ENCODE peak calls at places on chromosomes 11 and 22, in ten cellular contexts. M is CD4-positive, alpha-beta memory T cell; T is fibroblast of lung; C is left ventricle myocardium superior; S is stimulated activated CD4-positive, alpha-beta T cell treated with anti-CD3 and anti-CD28 coated beads, Interleukin-4, amount 100 ng/mL, for 4 hours; U is breast epithelium; D is iPS-NIHi11; B is amniotic epithelial cell; G is pancreas; P is HEK293T. L is an unnamed sample.
A peak's percentile ranks its signal among the peaks of the same experiment; 100 is the strongest.

GRCh38 chr11:1943576-1943975 is 3.6 kb upstream of the MRPL23 start:
- DNase-seq in P (no peak), M (no peak), U (no peak), T (no peak), G (peak; percentile 9), B (no peak), D (no peak), S (no peak), C (peak; percentile 19), L (no peak)

GRCh38 chr11:68002943-68003845 is 703 bp downstream of the UNC93B1 start:
- DNase-seq in S (peak; percentile 62), M (peak; percentile 61), B (no peak), T (no peak), U (no peak), G (peak; percentile 61), P (peak; percentile 28), C (peak; percentile 68), D (peak; percentile 68), L (no peak)

GRCh38 chr22:19036229-19036522 is 86.0 kb downstream of the DGCR2 start:
- DNase-seq in C (no peak), G (no peak), S (no peak), M (no peak), U (no peak), D (no peak), T (no peak), B (no peak), P (no peak), L (no peak)

GRCh38 chr11:22674470-22675426 is 8.3 kb downstream of the GAS2 start:
- DNase-seq in D (no peak), U (no peak), G (peak; percentile 54), T (no peak), B (no peak), S (no peak), P (no peak), M (no peak), C (no peak), L (no peak)

GRCh38 chr11:19421134-19421533 is 180.4 kb upstream of the E2F8 start:
- DNase-seq in S (no peak), T (no peak), C (no peak), B (no peak), D (no peak), M (no peak), P (no peak), G (no peak), U (no peak), L (no peak)

GRCh38 chr11:75195164-75195962 is 44.5 kb downstream of the SLCO2B1 start:
- DNase-seq in S (no peak), P (no peak), C (peak; percentile 87), D (no peak), G (no peak), U (no peak), M (no peak), T (no peak), B (no peak), L (no peak)

GRCh38 chr22:26362471-26362870 is 66.6 kb upstream of the ASPHD2 start:
- DNase-seq in S (no peak), T (no peak), D (no peak), P (no peak), C (no peak), M (no peak), G (no peak), U (no peak), B (peak; percentile 37), L (no peak)

GRCh38 chr22:17920145-17920605 is 104.2 kb downstream of the MICAL3 start:
- DNase-seq in G (no peak), U (no peak), M (no peak), B (peak; percentile 46), P (peak; percentile 38), C (peak; percentile 83), D (peak; percentile 39), T (peak; percentile 52), S (no peak), L (peak; percentile 83)

GRCh38 chr22:19635644-19636043 is 78.7 kb upstream of the SEPTIN5 start:
- DNase-seq in D (no peak), C (no peak), T (no peak), P (no peak), U (no peak), M (no peak), S (no peak), G (no peak), B (no peak), L (no peak)

GRCh38 chr11:69353696-69354544 is 60.0 kb downstream of the MYEOV start:
- DNase-seq in M (no peak), D (no peak), U (no peak), B (no peak), P (no peak), C (no peak), G (no peak), T (no peak), S (no peak), L (peak; percentile 49)

GRCh38 chr11:86486261-86487030 is 111.8 kb downstream of the CCDC81 start:
- DNase-seq in G (no peak), B (no peak), D (no peak), U (no peak), S (peak; percentile 8), P (no peak), T (no peak), C (peak; percentile 45), M (no peak), L (peak; percentile 12)

GRCh38 chr22:37197451-37198289 is 9.6 kb upstream of the C1QTNF6 start:
- DNase-seq in P (no peak), S (no peak), B (peak; percentile 66), G (peak; percentile 79), U (peak; percentile 76), D (no peak), T (no peak), M (no peak), C (peak; percentile 51), L (peak; percentile 95)

GRCh38 chr22:49934144-49934890 is 15.9 kb downstream of the CRELD2 start:
- DNase-seq in S (peak; percentile 34), U (peak; percentile 78), C (peak; percentile 84), G (peak; percentile 79), M (peak; percentile 33), P (no peak), T (peak; percentile 47), B (peak; percentile 78), D (no peak), L (no peak)

GRCh38 chr11:57763568-57763967 is 2.0 kb downstream of the CTNND1 start:
- DNase-seq in U (no peak), S (no peak), T (peak; percentile 45), M (no peak), G (no peak), P (peak; percentile 33), D (peak; percentile 48), B (peak; percentile 55), C (no peak), L (peak; percentile 58)

GRCh38 chr11:1574256-1575242 is 2.5 kb upstream of the DUSP8 start:
- DNase-seq in G (peak; percentile 76), S (peak; percentile 44), T (peak; percentile 49), C (peak; percentile 82), U (no peak), M (peak; percentile 69), D (peak; percentile 91), B (peak; percentile 12), P (peak; percentile 80), L (peak; percentile 70)

GRCh38 chr11:107307991-107308390 is 149.6 kb downstream of the CWF19L2 start:
- DNase-seq in C (no peak), P (peak; percentile 5), D (no peak), U (no peak), G (no peak), S (no peak), M (no peak), B (no peak), T (no peak), L (no peak)

GRCh38 chr11:83918471-83918870 is 632.3 kb upstream of the CCDC90B start:
- DNase-seq in D (no peak), T (no peak), U (no peak), B (no peak), C (peak; percentile 55), P (no peak), G (no peak), S (no peak), M (no peak), L (no peak)

GRCh38 chr22:29310863-29311339 is 4.5 kb downstream of the GAS2L1 start:
- DNase-seq in G (peak; percentile 97), P (peak; percentile 83), C (peak; percentile 96), U (peak; percentile 97), T (peak; percentile 97), D (peak; percentile 79), S (peak; percentile 69), B (peak; percentile 93), M (peak; percentile 27), L (peak; percentile 91)